ENCODE peak calls at places on chromosomes 5 and 9, in six cellular contexts. Z is activated T-cell treated with anti-CD3 and anti-CD28 coated beads, Interleukin-2, amount 50 U/mL, for 4 hours; P is activated CD8-positive, alpha-beta memory T cell treated with anti-CD3 and anti-CD28 coated beads for 48 hours; W is heart right ventricle; T is RWPE1; V is brain microvascular endothelial cell. Y is an unnamed sample.

GRCh38 chr5:141858084-141858765 is 20.0 kb downstream of the PCDH1 start:
- DNase-seq in T (no peak), P (no peak), Z (no peak), V (no peak), W (no peak), Y (no peak)

GRCh38 chr5:34452170-34452828 is 203.8 kb upstream of the RAI14 start:
- DNase-seq in T (peak; percentile 29), P (no peak), W (no peak), V (peak; percentile 24), Z (no peak), Y (no peak)

GRCh38 chr5:131973089-131973712 is 27.7 kb upstream of the MEIKIN start:
- DNase-seq in V (no peak), T (no peak), P (no peak), W (no peak), Z (no peak), Y (no peak)

GRCh38 chr9:138117836-138118235 is 240.3 kb downstream of the CACNA1B start:
- DNase-seq in P (no peak), W (no peak), T (no peak), Z (no peak), V (no peak), Y (no peak)

GRCh38 chr5:112742424-112742823 is 4.7 kb downstream of the APC start:
- DNase-seq in T (no peak), Z (no peak), P (no peak), W (no peak), V (no peak), Y (no peak)

GRCh38 chr5:90182726-90183125 is 226.8 kb downstream of the CETN3 start:
- DNase-seq in Z (no peak), P (no peak), T (peak; percentile 32), W (no peak), V (no peak), Y (no peak)

GRCh38 chr9:77495834-77496671 is 152.1 kb downstream of the GNA14 start:
- DNase-seq in V (peak; percentile 59), W (no peak), P (no peak), Z (no peak), T (peak; percentile 34), Y (no peak)

GRCh38 chr9:137147091-137147792 is 8.3 kb downstream of the GRIN1 start:
- DNase-seq in T (no peak), Z (no peak), P (no peak), W (no peak), V (no peak), Y (no peak)

GRCh38 chr5:113166285-113166684 is 189.7 kb downstream of the DCP2 start:
- DNase-seq in T (no peak), Z (no peak), P (no peak), W (no peak), V (peak; percentile 49), Y (no peak)